ENCODE peak calls at places on chromosomes 7 and 10, in six cellular contexts. H, O, W, T, X and I are unnamed samples.

GRCh38 chr10:96124230-96125141 is 5.6 kb upstream of the ZNF518A start:
- DNase-seq in H (peak), O (no peak), W (peak), T (no peak), X (peak), I (no peak)

GRCh38 chr10:81874878-81875679 is at the start of gene NRG3:
- DNase-seq in H (no peak), O (no peak), W (peak), T (no peak), X (no peak), I (no peak)

GRCh38 chr7:111198255-111198654 is 107.3 kb downstream of the LRRN3 start:
- DNase-seq in H (peak), O (no peak), W (no peak), T (no peak), X (peak), I (no peak)

GRCh38 chr10:114683162-114683561 is 25.1 kb upstream of the ABLIM1 start:
- DNase-seq in H (no peak), O (no peak), W (no peak), T (no peak), X (no peak), I (no peak)

GRCh38 chr10:32939296-32940111 is 18.5 kb downstream of the ITGB1 start:
- DNase-seq in H (no peak), O (no peak), W (no peak), T (no peak), X (peak), I (no peak)

GRCh38 chr7:42192851-42193456 is 44.1 kb downstream of the GLI3 start:
- DNase-seq in H (peak), O (no peak), W (no peak), T (no peak), X (peak), I (no peak)

GRCh38 chr10:101889256-101890210 is 45.9 kb upstream of the KCNIP2 start:
- DNase-seq in H (peak), O (peak), W (peak), T (peak), X (peak), I (no peak)

GRCh38 chr10:7248148-7248547 is 162.7 kb downstream of the SFMBT2 start:
- DNase-seq in H (no peak), O (no peak), W (no peak), T (no peak), X (no peak), I (no peak)

GRCh38 chr10:69792361-69792760 is 9.3 kb upstream of the COL13A1 start:
- DNase-seq in H (no peak), O (no peak), W (no peak), T (no peak), X (no peak), I (no peak)

GRCh38 chr10:44435196-44435595 is 50.3 kb upstream of the CXCL12 start:
- DNase-seq in H (no peak), O (no peak), W (no peak), T (no peak), X (no peak), I (no peak)

GRCh38 chr10:89219512-89220218 is 12.5 kb upstream of the CH25H start:
- DNase-seq in H (no peak), O (no peak), W (no peak), T (no peak), X (no peak), I (no peak)

GRCh38 chr10:72086466-72087391 is 1.6 kb downstream of the SPOCK2 start:
- DNase-seq in H (no peak), O (no peak), W (peak), T (peak), X (no peak), I (no peak)

GRCh38 chr10:44898665-44899064 is 12.5 kb upstream of the TMEM72 start:
- DNase-seq in H (peak), O (peak), W (no peak), T (no peak), X (no peak), I (no peak)

GRCh38 chr7:37052673-37053072 is 328.4 kb upstream of the AOAH start:
- DNase-seq in H (peak), O (no peak), W (peak), T (no peak), X (peak), I (no peak)

GRCh38 chr10:78292250-78292986 is 258.8 kb downstream of the RPS24 start:
- DNase-seq in H (no peak), O (no peak), W (no peak), T (no peak), X (no peak), I (no peak)

GRCh38 chr7:122984021-122984420 is 11.5 kb downstream of the TAS2R16 start:
- DNase-seq in H (no peak), O (peak), W (no peak), T (no peak), X (no peak), I (no peak)

GRCh38 chr10:122178655-122179054 is 92.4 kb upstream of the BTBD16 start:
- DNase-seq in H (no peak), O (no peak), W (no peak), T (no peak), X (no peak), I (no peak)

GRCh38 chr10:37747081-37747480 is 110.3 kb downstream of the ZNF248 start:
- DNase-seq in H (no peak), O (no peak), W (no peak), T (no peak), X (no peak), I (no peak)

GRCh38 chr7:113086431-113086888 is at the start of gene GPR85:
- DNase-seq in H (peak), O (peak), W (peak), T (peak), X (peak), I (peak)